ENCODE peak calls at places on chromosomes 2 and 18, in five cellular contexts. One of them, this sample, is unnamed.

GRCh38 chr2:109174626-109175349 is 45.8 kb downstream of the SH3RF3 start:
- DNase-seq in HL-60: no peak
- DNase-seq in uterus: no peak
- DNase-seq in kidney: peak
- DNase-seq in AG04450: no peak
- DNase-seq in this sample: no peak

GRCh38 chr2:16007167-16007934 is 67.0 kb downstream of the MYCN start:
- DNase-seq in AG04450: no peak
- DNase-seq in HL-60: no peak
- DNase-seq in kidney: no peak
- DNase-seq in uterus: no peak
- DNase-seq in this sample: no peak

GRCh38 chr2:179478771-179479170 is 214.1 kb upstream of the SESTD1 start:
- DNase-seq in uterus: no peak
- DNase-seq in AG04450: no peak
- DNase-seq in HL-60: no peak
- DNase-seq in kidney: no peak
- DNase-seq in this sample: no peak

GRCh38 chr2:6945087-6945813 is 28.0 kb downstream of the RNF144A start:
- DNase-seq in kidney: no peak
- DNase-seq in HL-60: no peak
- DNase-seq in uterus: no peak
- DNase-seq in AG04450: no peak
- DNase-seq in this sample: no peak

GRCh38 chr2:166773268-166773949 is 114.9 kb upstream of the XIRP2 start:
- DNase-seq in AG04450: no peak
- DNase-seq in HL-60: no peak
- DNase-seq in kidney: no peak
- DNase-seq in uterus: no peak
- DNase-seq in this sample: no peak

GRCh38 chr2:186543561-186544131 is 46.2 kb upstream of the ITGAV start:
- DNase-seq in uterus: no peak
- DNase-seq in HL-60: no peak
- DNase-seq in kidney: no peak
- DNase-seq in AG04450: peak
- DNase-seq in this sample: no peak

GRCh38 chr2:8488001-8488738 is 193.7 kb upstream of the ID2 start:
- DNase-seq in kidney: no peak
- DNase-seq in HL-60: no peak
- DNase-seq in AG04450: no peak
- DNase-seq in uterus: no peak
- DNase-seq in this sample: no peak

GRCh38 chr18:77052656-77053309 is 79.8 kb downstream of the MBP start:
- DNase-seq in AG04450: no peak
- DNase-seq in kidney: no peak
- DNase-seq in HL-60: no peak
- DNase-seq in uterus: no peak
- DNase-seq in this sample: peak

GRCh38 chr2:61759718-61760117 is 94.1 kb downstream of the FAM161A start:
- DNase-seq in HL-60: no peak
- DNase-seq in kidney: no peak
- DNase-seq in AG04450: peak
- DNase-seq in uterus: no peak
- DNase-seq in this sample: no peak

GRCh38 chr18:30787410-30787809 is 255.1 kb downstream of the DSC3 start:
- DNase-seq in HL-60: no peak
- DNase-seq in uterus: no peak
- DNase-seq in AG04450: no peak
- DNase-seq in kidney: no peak
- DNase-seq in this sample: no peak
- TF ChIP-seq CTCF in HL-60: no peak
- TF ChIP-seq CTCF in uterus: no peak
- TF ChIP-seq CTCF in AG04450: no peak
- TF ChIP-seq CTCF in kidney: no peak
- TF ChIP-seq CTCF in this sample: no peak

GRCh38 chr2:118312963-118313756 is 224.9 kb downstream of the INSIG2 start:
- DNase-seq in kidney: no peak
- DNase-seq in HL-60: no peak
- DNase-seq in uterus: no peak
- DNase-seq in AG04450: no peak
- DNase-seq in this sample: no peak
- TF ChIP-seq CTCF in kidney: no peak
- TF ChIP-seq CTCF in HL-60: no peak
- TF ChIP-seq CTCF in uterus: no peak
- TF ChIP-seq CTCF in AG04450: peak
- TF ChIP-seq CTCF in this sample: no peak

DNA sequence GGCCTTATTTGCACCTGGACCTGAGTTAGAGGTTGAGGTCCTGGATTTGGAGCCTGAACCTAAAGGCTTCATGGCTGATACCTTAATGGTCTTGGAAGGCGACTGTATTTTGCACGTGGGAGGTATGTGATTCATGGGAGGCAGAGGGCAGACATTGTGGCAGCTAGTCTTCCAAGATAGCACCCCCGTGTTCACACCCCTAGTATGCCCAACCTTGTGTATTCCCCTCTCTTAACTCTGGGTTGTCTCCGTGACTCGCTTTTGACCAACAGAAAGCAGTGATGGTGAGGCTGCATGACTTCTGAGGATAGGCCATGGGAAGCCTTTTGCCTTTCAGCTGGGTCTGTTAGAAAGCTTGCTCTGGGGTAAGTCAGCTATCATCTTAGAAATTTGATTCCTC is 45.8 kb upstream of the HAAO start:
- DNase-seq in kidney: no peak
- DNase-seq in uterus: peak
- DNase-seq in HL-60: no peak
- DNase-seq in AG04450: no peak
- DNase-seq in this sample: no peak
- TF ChIP-seq CTCF in kidney: no peak
- TF ChIP-seq CTCF in uterus: no peak
- TF ChIP-seq CTCF in HL-60: no peak
- TF ChIP-seq CTCF in AG04450: no peak
- TF ChIP-seq CTCF in this sample: no peak

DNA sequence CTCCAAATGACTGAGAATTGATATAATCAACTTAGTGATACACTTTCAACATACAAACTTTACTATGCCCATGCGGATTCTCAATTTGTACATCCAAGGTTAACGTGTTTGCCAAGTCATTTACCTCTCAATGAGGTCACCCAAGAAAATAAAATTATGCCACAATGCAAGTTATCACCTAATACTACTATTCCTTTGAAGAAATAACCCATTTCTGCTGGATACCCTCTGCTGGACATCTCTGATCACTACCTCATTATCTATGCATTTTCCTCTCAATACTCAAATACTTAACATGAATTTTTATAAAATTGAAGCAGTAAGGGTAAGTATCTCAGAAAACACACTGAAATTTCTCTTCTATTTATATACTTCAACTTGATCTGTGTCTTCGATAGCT is 12.7 kb downstream of the HNRNPLL start:
- DNase-seq in HL-60: no peak
- DNase-seq in uterus: no peak
- DNase-seq in kidney: no peak
- DNase-seq in AG04450: no peak
- DNase-seq in this sample: peak
- TF ChIP-seq CTCF in HL-60: no peak
- TF ChIP-seq CTCF in uterus: no peak
- TF ChIP-seq CTCF in kidney: no peak
- TF ChIP-seq CTCF in AG04450: peak
- TF ChIP-seq CTCF in this sample: no peak

DNA sequence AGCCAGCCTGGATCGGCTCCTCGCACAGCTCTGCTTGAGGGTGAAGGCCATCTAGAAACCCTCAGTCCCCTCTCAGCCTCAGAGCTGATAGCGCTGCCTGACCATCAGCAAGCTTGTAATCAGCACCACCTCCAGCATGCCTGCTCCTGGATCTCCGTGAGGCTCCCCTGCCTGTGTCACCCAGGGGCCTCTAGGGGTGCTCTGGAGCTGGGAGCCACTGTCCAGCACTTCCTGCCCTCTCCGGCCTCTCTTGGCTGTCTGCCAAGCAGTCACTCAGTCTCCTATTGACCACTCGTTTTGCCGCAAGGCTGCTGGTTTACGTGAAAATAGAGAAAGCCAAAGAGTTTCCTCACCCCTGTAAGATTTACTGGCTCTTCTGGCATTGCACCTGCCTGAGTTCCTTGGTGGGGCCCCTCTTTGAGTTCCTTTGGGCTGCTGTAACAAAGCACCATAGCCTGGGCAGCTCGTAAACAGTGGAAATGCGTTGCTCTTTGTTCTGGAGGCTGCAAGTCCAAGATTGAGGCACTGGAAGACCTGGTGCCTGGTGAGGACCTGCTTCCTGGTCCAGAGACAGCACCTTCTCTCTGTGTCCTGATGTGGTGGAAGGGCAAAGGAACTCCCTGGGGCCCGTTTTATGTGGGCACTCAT is 17.9 kb downstream of the CAPN10 start:
- DNase-seq in AG04450: no peak
- DNase-seq in HL-60: no peak
- DNase-seq in uterus: peak
- DNase-seq in kidney: peak
- DNase-seq in this sample: peak
- TF ChIP-seq CTCF in AG04450: peak
- TF ChIP-seq CTCF in HL-60: peak
- TF ChIP-seq CTCF in uterus: peak
- TF ChIP-seq CTCF in kidney: peak
- TF ChIP-seq CTCF in this sample: peak

GRCh38 chr2:159996792-159997546 is 65.4 kb downstream of the PLA2R1 start:
- DNase-seq in uterus: no peak
- DNase-seq in kidney: no peak
- DNase-seq in AG04450: no peak
- DNase-seq in HL-60: no peak
- DNase-seq in this sample: no peak
- TF ChIP-seq CTCF in uterus: no peak
- TF ChIP-seq CTCF in kidney: no peak
- TF ChIP-seq CTCF in AG04450: no peak
- TF ChIP-seq CTCF in HL-60: no peak
- TF ChIP-seq CTCF in this sample: no peak

DNA sequence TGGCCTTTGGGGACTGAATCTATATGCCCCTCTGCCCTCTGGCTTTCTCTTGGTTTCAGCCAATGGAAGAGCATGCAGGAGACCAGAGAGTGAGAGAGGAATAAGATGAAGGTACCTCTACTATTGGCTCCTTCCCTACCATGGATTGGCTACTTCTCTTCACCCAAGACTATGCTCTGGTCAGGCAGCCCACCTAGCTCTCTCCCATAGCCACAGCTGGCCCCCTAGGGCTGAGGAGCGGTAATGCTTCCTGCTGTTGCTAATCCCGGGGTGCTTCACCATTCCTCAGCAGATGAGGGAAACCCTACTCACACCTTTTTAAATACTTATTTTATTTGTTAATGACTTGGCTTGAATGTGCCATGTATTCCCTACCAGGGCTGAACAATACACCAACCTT is 142.4 kb downstream of the MREG start:
- DNase-seq in AG04450: no peak
- DNase-seq in HL-60: no peak
- DNase-seq in kidney: no peak
- DNase-seq in uterus: no peak
- DNase-seq in this sample: peak
- TF ChIP-seq CTCF in AG04450: peak
- TF ChIP-seq CTCF in HL-60: no peak
- TF ChIP-seq CTCF in kidney: no peak
- TF ChIP-seq CTCF in uterus: no peak
- TF ChIP-seq CTCF in this sample: peak